ENCODE peak calls at places on chromosomes 11 and 22, in six cellular contexts. U, Y, O, J, M and I are unnamed samples.

GRCh38 chr22:26781591-26781990 is 124.2 kb downstream of the MIAT start:
- DNase-seq in U (no peak), Y (no peak), O (no peak), J (no peak), M (no peak), I (no peak)

GRCh38 chr11:44950036-44950624 is 553 bp downstream of the TP53I11 start:
- DNase-seq in U (peak; percentile 54), Y (peak; percentile 56), O (no peak), J (no peak), M (no peak), I (no peak)

GRCh38 chr22:27552863-27553262 is 248.7 kb downstream of the MN1 start:
- DNase-seq in U (no peak), Y (no peak), O (no peak), J (no peak), M (no peak), I (no peak)

GRCh38 chr11:134545521-134545920 is 133.5 kb upstream of the B3GAT1 start:
- DNase-seq in U (no peak), Y (no peak), O (no peak), J (no peak), M (peak; percentile 64), I (no peak)

GRCh38 chr22:49592780-49593501 is 234.7 kb downstream of the BRD1 start:
- DNase-seq in U (no peak), Y (no peak), O (no peak), J (no peak), M (no peak), I (no peak)

GRCh38 chr11:75103380-75104026 is 6.8 kb upstream of the OR2AT4 start:
- DNase-seq in U (no peak), Y (no peak), O (peak; percentile 29), J (peak; percentile 65), M (no peak), I (no peak)

GRCh38 chr22:26656896-26657851 is at the start of gene MIAT:
- DNase-seq in U (no peak), Y (no peak), O (no peak), J (no peak), M (no peak), I (peak; percentile 49)

GRCh38 chr11:133659542-133660201 is 127.4 kb upstream of the OPCML start:
- DNase-seq in U (no peak), Y (no peak), O (no peak), J (no peak), M (no peak), I (no peak)

GRCh38 chr11:79080506-79080905 is 360.3 kb downstream of the TENM4 start:
- DNase-seq in U (no peak), Y (no peak), O (no peak), J (no peak), M (no peak), I (no peak)

GRCh38 chr11:104547996-104548661 is 350.1 kb downstream of the CASP12 start:
- DNase-seq in U (no peak), Y (no peak), O (no peak), J (peak; percentile 89), M (no peak), I (no peak)

GRCh38 chr22:37563153-37564081 is 3.1 kb downstream of the CDC42EP1 start:
- DNase-seq in U (peak; percentile 71), Y (peak; percentile 86), O (peak; percentile 74), J (peak; percentile 90), M (peak; percentile 95), I (no peak)

GRCh38 chr11:29937526-29937925 is 79.3 kb downstream of the KCNA4 start:
- DNase-seq in U (no peak), Y (no peak), O (no peak), J (no peak), M (no peak), I (no peak)

GRCh38 chr22:38873469-38874411 is 1.7 kb upstream of the CBX6 start:
- DNase-seq in U (no peak), Y (no peak), O (no peak), J (peak; percentile 97), M (peak; percentile 31), I (peak; percentile 58)

GRCh38 chr11:44598831-44599230 is 33.4 kb downstream of the CD82 start:
- DNase-seq in U (no peak), Y (no peak), O (no peak), J (no peak), M (no peak), I (no peak)

GRCh38 chr11:107696140-107696539 is 15.7 kb downstream of the SLN start:
- DNase-seq in U (no peak), Y (no peak), O (peak; percentile 95), J (peak; percentile 93), M (no peak), I (no peak)

GRCh38 chr11:2787816-2788750 is 88.3 kb upstream of the KCNQ1OT1 start:
- DNase-seq in U (peak; percentile 6), Y (no peak), O (no peak), J (no peak), M (peak; percentile 87), I (no peak)

GRCh38 chr11:125921042-125921441 is 16.7 kb downstream of the DDX25 start:
- DNase-seq in U (no peak), Y (no peak), O (no peak), J (no peak), M (peak; percentile 17), I (no peak)

GRCh38 chr22:43435851-43436535 is 24.2 kb downstream of the MPPED1 start:
- DNase-seq in U (no peak), Y (peak; percentile 68), O (no peak), J (no peak), M (no peak), I (no peak)

GRCh38 chr11:106708348-106708747 is 309.9 kb downstream of the GUCY1A2 start:
- DNase-seq in U (no peak), Y (no peak), O (no peak), J (no peak), M (no peak), I (no peak)

GRCh38 chr11:69278091-69278867 is 15.7 kb upstream of the MYEOV start:
- DNase-seq in U (no peak), Y (peak; percentile 87), O (no peak), J (peak; percentile 61), M (no peak), I (no peak)

GRCh38 chr11:3709977-3710376 is 38.8 kb upstream of the CHRNA10 start:
- DNase-seq in U (no peak), Y (no peak), O (no peak), J (no peak), M (no peak), I (no peak)

GRCh38 chr22:48554893-48555552 is 1272.7 kb downstream of the BRD1 start:
- DNase-seq in U (no peak), Y (no peak), O (no peak), J (no peak), M (no peak), I (no peak)

GRCh38 chr11:20672575-20672974 is 3.2 kb downstream of the NELL1 start:
- DNase-seq in U (no peak), Y (no peak), O (no peak), J (peak; percentile 15), M (no peak), I (no peak)

GRCh38 chr11:123185326-123185725 is 9.7 kb downstream of the CLMP start:
- DNase-seq in U (no peak), Y (no peak), O (no peak), J (no peak), M (no peak), I (no peak)

GRCh38 chr22:20211997-20212753 is 55.9 kb downstream of the RTN4R start:
- DNase-seq in U (peak; percentile 54), Y (peak; percentile 72), O (no peak), J (peak; percentile 53), M (no peak), I (no peak)

GRCh38 chr11:110131386-110132123 is 38.4 kb downstream of the ZC3H12C start:
- DNase-seq in U (no peak), Y (no peak), O (no peak), J (peak; percentile 86), M (no peak), I (no peak)

GRCh38 chr22:18987765-18988164 is 51.7 kb upstream of the PRODH start:
- DNase-seq in U (no peak), Y (peak; percentile 71), O (no peak), J (peak; percentile 9), M (no peak), I (no peak)

GRCh38 chr22:32920734-32921133 is 119.2 kb downstream of the TIMP3 start:
- DNase-seq in U (no peak), Y (no peak), O (no peak), J (no peak), M (no peak), I (no peak)

GRCh38 chr11:44833869-44834452 is 107.2 kb downstream of the TSPAN18 start:
- DNase-seq in U (no peak), Y (no peak), O (no peak), J (no peak), M (no peak), I (no peak)

GRCh38 chr22:19360862-19361261 is 69.3 kb upstream of the CLTCL1 start:
- DNase-seq in U (no peak), Y (no peak), O (no peak), J (no peak), M (peak; percentile 47), I (no peak)

GRCh38 chr11:45017329-45017728 is 66.6 kb upstream of the TP53I11 start:
- DNase-seq in U (no peak), Y (no peak), O (no peak), J (no peak), M (peak; percentile 42), I (no peak)

GRCh38 chr11:121482231-121483129 is 29.7 kb upstream of the SORL1-AS1 start:
- DNase-seq in U (no peak), Y (no peak), O (no peak), J (peak; percentile 44), M (no peak), I (peak; percentile 54)
- H3K27me3 ChIP-seq in U (no peaks in the 10 kb centered on the region), Y (no peaks in the 10 kb centered on the region), O (no peaks in the 10 kb centered on the region), J (no peaks in the 10 kb centered on the region), M (no peaks in the 10 kb centered on the region), I (no peaks in the 10 kb centered on the region)

GRCh38 chr11:121439759-121440158 is 12.4 kb upstream of the SORL1 start:
- DNase-seq in U (no peak), Y (no peak), O (no peak), J (no peak), M (no peak), I (no peak)
- TF ChIP-seq CTCF in U (no peak), Y (no peak), O (no peak), J (no peak), M (no peak), I (no peak)

GRCh38 chr11:6747097-6747662 is 24.6 kb downstream of the OR2AG2 start:
- DNase-seq in U (no peak), Y (no peak), O (no peak), J (no peak), M (no peak), I (no peak)
- H3K27me3 ChIP-seq in U (no peaks in the 10 kb centered on the region), Y (no peaks in the 10 kb centered on the region), O (peaks cover 1% of the 10 kb centered on the region), J (no peaks in the 10 kb centered on the region), M (no peaks in the 10 kb centered on the region), I (no peaks in the 10 kb centered on the region)

GRCh38 chr11:46521947-46522681 is 71.7 kb downstream of the AMBRA1 start:
- DNase-seq in U (no peak), Y (no peak), O (no peak), J (no peak), M (no peak), I (no peak)

GRCh38 chr11:46524201-46524600 is 69.6 kb downstream of the AMBRA1 start:
- DNase-seq in U (no peak), Y (no peak), O (no peak), J (no peak), M (no peak), I (no peak)

GRCh38 chr11:46520971-46521745 is 72.7 kb downstream of the AMBRA1 start:
- DNase-seq in U (no peak), Y (no peak), O (no peak), J (peak; percentile 74), M (no peak), I (no peak)

GRCh38 chr11:46523290-46523689 is 70.5 kb downstream of the AMBRA1 start:
- DNase-seq in U (no peak), Y (no peak), O (no peak), J (no peak), M (no peak), I (no peak)

GRCh38 chr11:46522682-46523281 is 71.0 kb downstream of the AMBRA1 start:
- DNase-seq in U (no peak), Y (no peak), O (no peak), J (no peak), M (no peak), I (no peak)
- TF ChIP-seq CTCF in U (no peak), Y (no peak), O (no peak), J (no peak), M (no peak), I (no peak)